ENCODE peak calls at places on chromosomes 12 and 14, in five cellular contexts. C is prostate gland, N is right lobe of liver, D is Panc1, W is left ventricle myocardium inferior. J is an unnamed sample.

GRCh38 chr14:74599946-74600345 is 12.1 kb downstream of the LTBP2 start:
- DNase-seq in D (no peak), W (no peak), C (no peak), N (no peak), J (no peak)

GRCh38 chr14:54175298-54175942 is 218.8 kb upstream of the BMP4 start:
- DNase-seq in W (no peak), C (peak; percentile 59), D (peak; percentile 20), N (peak; percentile 64), J (peak; percentile 67)

GRCh38 chr12:92107094-92107493 is 38.6 kb downstream of the BTG1 start:
- DNase-seq in N (no peak), C (no peak), D (no peak), W (no peak), J (no peak)

GRCh38 chr14:54566152-54566409 is 847 bp upstream of the SAMD4A start:
- DNase-seq in D (no peak), W (no peak), N (no peak), C (no peak), J (no peak)

GRCh38 chr12:113241191-113242017 is 20.1 kb downstream of the TPCN1 start:
- DNase-seq in W (no peak), D (peak; percentile 84), N (no peak), C (peak; percentile 70), J (peak; percentile 74)

GRCh38 chr14:60662987-60663386 is 13.7 kb upstream of the SIX1 start:
- DNase-seq in W (no peak), D (no peak), C (no peak), N (no peak), J (no peak)

GRCh38 chr12:114902665-114903393 is 218.9 kb upstream of the TBX3 start:
- DNase-seq in D (no peak), N (no peak), W (no peak), C (no peak), J (no peak)

GRCh38 chr14:64117671-64118402 is 176.3 kb downstream of the ESR2 start:
- DNase-seq in D (no peak), N (peak; percentile 84), C (peak; percentile 38), W (peak; percentile 62), J (no peak)

GRCh38 chr14:65637780-65638179 is 225.2 kb downstream of the FUT8 start:
- DNase-seq in D (no peak), N (no peak), C (no peak), W (no peak), J (no peak)

GRCh38 chr12:104686196-104686595 is 229.4 kb downstream of the CHST11 start:
- DNase-seq in C (no peak), N (no peak), D (no peak), W (no peak), J (no peak)

GRCh38 chr14:62938774-62939173 is 106.5 kb downstream of the KCNH5 start:
- DNase-seq in D (no peak), C (no peak), N (no peak), W (no peak), J (no peak)

GRCh38 chr12:69120331-69120730 is 119.0 kb upstream of the CPSF6 start:
- DNase-seq in D (no peak), W (no peak), C (no peak), N (no peak), J (no peak)

GRCh38 chr12:3216097-3216496 is 138.9 kb downstream of the TSPAN9 start:
- DNase-seq in N (no peak), W (no peak), D (no peak), C (no peak), J (no peak)

GRCh38 chr12:14774074-14774943 is 29.0 kb downstream of the WBP11 start:
- DNase-seq in D (peak; percentile 91), W (peak; percentile 93), C (peak; percentile 99), N (peak; percentile 96), J (peak; percentile 97)

GRCh38 chr14:85129907-85130306 is 400.0 kb upstream of the FLRT2 start:
- DNase-seq in W (no peak), D (no peak), N (no peak), C (no peak), J (no peak)

GRCh38 chr14:35215110-35215872 is 76.9 kb upstream of the PSMA6 start:
- DNase-seq in C (no peak), D (no peak), W (no peak), N (no peak), J (no peak)

GRCh38 chr14:99744199-99744872 is 48.9 kb upstream of the EML1 start:
- DNase-seq in N (no peak), W (no peak), D (no peak), C (no peak), J (no peak)

GRCh38 chr14:69712637-69713088 is 54.3 kb upstream of the SRSF5 start:
- DNase-seq in N (no peak), C (peak; percentile 64), W (peak; percentile 59), D (no peak), J (peak; percentile 83)

GRCh38 chr12:124666722-124667259 is 99.4 kb upstream of the NCOR2 start:
- DNase-seq in C (no peak), W (no peak), D (no peak), N (no peak), J (no peak)

GRCh38 chr14:100975668-100976067 is 72.1 kb upstream of the RTL1 start:
- DNase-seq in W (no peak), D (no peak), N (no peak), C (no peak), J (no peak)

GRCh38 chr14:91103116-91103515 is 10.8 kb upstream of the DGLUCY start:
- DNase-seq in W (no peak), D (no peak), N (no peak), C (no peak), J (no peak)

GRCh38 chr12:124829008-124829707 is 34.5 kb downstream of the SCARB1 start:
- DNase-seq in N (no peak), C (no peak), D (peak; percentile 36), W (no peak), J (peak; percentile 41)

GRCh38 chr12:34388636-34389377 is 366.5 kb downstream of the ALG10 start:
- DNase-seq in W (no peak), C (no peak), D (no peak), N (no peak), J (no peak)

GRCh38 chr14:72880820-72881219 is 13.1 kb downstream of the DPF3 start:
- DNase-seq in W (no peak), N (no peak), D (no peak), C (no peak), J (no peak)

GRCh38 chr12:100170313-100170858 is 27.7 kb upstream of the BLTP3B start:
- DNase-seq in D (no peak), W (no peak), C (no peak), N (peak; percentile 31), J (no peak)

GRCh38 chr12:80648866-80649265 is 58.6 kb upstream of the MYF6 start:
- DNase-seq in N (no peak), D (no peak), W (no peak), C (no peak), J (no peak)

GRCh38 chr12:120649442-120650248 is 9.2 kb downstream of the CABP1 start:
- DNase-seq in W (peak; percentile 36), D (no peak), C (no peak), N (no peak), J (no peak)

GRCh38 chr12:46443594-46444263 is 71.2 kb upstream of the SLC38A2 start:
- DNase-seq in D (no peak), N (no peak), C (no peak), W (no peak), J (no peak)
- TF ChIP-seq CTCF in D (no peak), N (no peak), C (no peak), W (no peak), J (no peak)

GRCh38 chr12:77062846-77063461 is 2.4 kb downstream of the E2F7 start:
- DNase-seq in N (no peak), C (peak; percentile 9), W (no peak), D (peak; percentile 64), J (no peak)
- H3K27ac ChIP-seq in N (no peak overlapping the region), C (no peak overlapping the region), W (no peak overlapping the region), D (peak overlapping the region; percentile 75), J (no peak overlapping the region)

GRCh38 chr14:92600318-92601053 is 86.9 kb downstream of the RIN3 start:
- DNase-seq in N (no peak), D (no peak), C (no peak), W (no peak), J (no peak)
- TF ChIP-seq CTCF in N (no peak), D (peak; percentile 7), C (no peak), W (no peak), J (no peak)

GRCh38 chr12:29164477-29165163 is 15.5 kb downstream of the FAR2 start:
- DNase-seq in C (no peak), D (no peak), N (no peak), W (no peak), J (no peak)
- H3K27ac ChIP-seq in C (no peak overlapping the region), D (no peak overlapping the region), N (peak overlapping the region; percentile 19), W (peak overlapping the region; percentile 55), J (peak overlapping the region; percentile 86)

GRCh38 chr14:76181546-76181945 is 29.8 kb downstream of the GPATCH2L start:
- DNase-seq in C (no peak), D (no peak), W (no peak), N (no peak), J (no peak)
- TF ChIP-seq CTCF in C (no peak), D (peak; percentile 23), W (peak; percentile 32), N (no peak), J (no peak)

DNA sequence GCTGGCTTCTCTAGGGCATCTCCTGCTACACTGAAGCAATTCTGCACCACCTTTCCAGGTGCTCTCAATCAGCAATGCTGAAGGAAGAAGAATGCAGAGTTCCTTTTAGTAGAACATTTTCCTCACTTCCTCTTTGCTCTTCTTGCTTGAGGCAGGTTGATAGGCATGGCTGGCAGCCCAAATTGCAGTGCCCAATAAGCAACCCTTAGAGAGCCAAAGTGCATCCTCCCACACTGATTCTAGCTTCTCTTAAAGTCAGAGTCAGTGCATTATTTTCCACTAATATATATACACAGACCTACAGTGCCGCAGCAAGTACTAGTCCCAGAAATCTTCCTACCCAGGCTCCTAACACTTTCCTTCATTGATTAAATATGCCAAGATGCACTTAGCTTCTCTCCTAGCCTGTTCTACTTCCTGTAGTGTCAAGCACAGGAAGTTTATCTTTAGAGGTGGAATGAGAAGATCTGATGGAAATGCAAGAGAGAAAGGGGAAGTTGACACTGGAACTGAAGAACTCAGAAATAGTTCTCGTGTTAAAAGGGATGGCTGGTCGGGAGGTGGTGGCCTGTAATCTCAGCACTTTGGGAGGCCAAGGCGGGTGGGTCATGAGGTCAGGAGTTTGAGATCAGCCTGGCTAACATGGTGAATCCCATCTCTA is 132.7 kb downstream of the SSPN start:
- DNase-seq in W (no peak), C (no peak), D (no peak), N (no peak), J (no peak)
- H3K27ac ChIP-seq in W (no peak overlapping the region), C (no peak overlapping the region), D (no peak overlapping the region), N (no peak overlapping the region), J (no peak overlapping the region)

DNA sequence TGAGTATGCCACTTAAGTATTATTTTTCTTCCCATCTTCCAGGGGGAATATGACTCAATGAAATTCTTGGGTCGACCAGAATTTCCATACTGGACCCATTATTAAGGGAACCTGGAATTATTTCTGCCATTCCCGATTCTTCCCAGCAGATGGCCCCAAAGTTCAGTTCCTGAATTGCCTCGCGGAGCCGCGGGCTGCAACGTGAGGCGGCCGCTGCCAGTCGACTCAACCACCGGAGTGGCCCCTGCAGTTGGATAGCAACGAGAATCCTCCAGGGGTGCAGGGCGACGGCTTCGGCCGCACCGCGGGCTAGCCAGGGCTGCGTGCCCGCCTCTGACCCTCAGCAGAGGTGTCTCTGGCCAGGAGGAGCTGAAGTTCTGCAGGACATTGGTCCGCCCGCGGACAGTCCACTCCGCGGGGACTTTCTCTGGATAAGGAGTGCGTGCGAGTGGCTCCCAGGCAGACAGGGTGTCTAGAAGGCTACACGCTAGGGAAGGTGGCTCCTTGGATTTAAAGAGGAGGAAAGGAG is 586 bp upstream of the TSHR start:
- DNase-seq in W (peak; percentile 70), D (peak; percentile 33), N (peak; percentile 81), C (peak; percentile 70), J (peak; percentile 84)
- TF ChIP-seq CTCF in W (peak; percentile 85), D (peak; percentile 82), N (peak; percentile 83), C (peak; percentile 79), J (peak; percentile 90)